ENCODE peak calls at places on chromosomes 13 and 19, in ten cellular contexts. L, N, D, O, Z, R, B, H, J and K are unnamed samples.

GRCh38 chr19:48390188-48391099 is 907 bp downstream of the KDELR1 start:
- DNase-seq in B (peak), O (peak), L (peak), R (peak), N (peak), Z (peak), D (peak), H (peak), J (no peak), K (peak)

GRCh38 chr19:55245236-55245904 is 13.4 kb downstream of the PPP6R1 start:
- DNase-seq in H (no peak), J (no peak), D (no peak), R (no peak), B (no peak), O (no peak), L (peak), Z (peak), N (no peak), K (no peak)

GRCh38 chr13:59211636-59212035 is 952.1 kb downstream of the DIAPH3 start:
- DNase-seq in D (no peak), H (no peak), O (no peak), J (no peak), N (no peak), R (no peak), Z (no peak), B (no peak), L (no peak), K (no peak)

GRCh38 chr19:53485046-53486004 is 17.8 kb downstream of the ZNF813 start:
- DNase-seq in N (no peak), D (no peak), L (no peak), H (no peak), B (no peak), Z (no peak), R (no peak), J (no peak), O (no peak), K (no peak)

GRCh38 chr19:54172764-54173699 is at the start of gene TMC4:
- DNase-seq in B (no peak), L (peak), O (no peak), Z (peak), R (no peak), J (peak), N (no peak), D (peak), H (peak), K (no peak)

GRCh38 chr19:48333467-48334384 is 8.4 kb downstream of the EMP3 start:
- DNase-seq in L (peak), N (peak), R (peak), D (peak), H (peak), Z (peak), B (peak), O (peak), J (peak), K (peak)

GRCh38 chr13:51777921-51778320 is 26.0 kb downstream of the DHRS12 start:
- DNase-seq in R (no peak), B (no peak), O (no peak), J (no peak), D (no peak), L (no peak), N (no peak), H (no peak), Z (no peak), K (no peak)

GRCh38 chr13:66803013-66803739 is 427.0 kb downstream of the PCDH9 start:
- DNase-seq in H (no peak), R (no peak), D (no peak), Z (no peak), J (no peak), L (no peak), N (no peak), O (no peak), B (no peak), K (no peak)

GRCh38 chr13:95656386-95657015 is 12.0 kb upstream of the DZIP1 start:
- DNase-seq in L (no peak), N (no peak), O (no peak), R (no peak), B (no peak), J (peak), D (no peak), Z (no peak), H (no peak), K (no peak)

GRCh38 chr19:10861118-10861651 is 10.2 kb upstream of the CARM1 start:
- DNase-seq in B (peak), O (no peak), L (no peak), D (no peak), H (peak), N (no peak), R (no peak), J (no peak), Z (peak), K (peak)

DNA sequence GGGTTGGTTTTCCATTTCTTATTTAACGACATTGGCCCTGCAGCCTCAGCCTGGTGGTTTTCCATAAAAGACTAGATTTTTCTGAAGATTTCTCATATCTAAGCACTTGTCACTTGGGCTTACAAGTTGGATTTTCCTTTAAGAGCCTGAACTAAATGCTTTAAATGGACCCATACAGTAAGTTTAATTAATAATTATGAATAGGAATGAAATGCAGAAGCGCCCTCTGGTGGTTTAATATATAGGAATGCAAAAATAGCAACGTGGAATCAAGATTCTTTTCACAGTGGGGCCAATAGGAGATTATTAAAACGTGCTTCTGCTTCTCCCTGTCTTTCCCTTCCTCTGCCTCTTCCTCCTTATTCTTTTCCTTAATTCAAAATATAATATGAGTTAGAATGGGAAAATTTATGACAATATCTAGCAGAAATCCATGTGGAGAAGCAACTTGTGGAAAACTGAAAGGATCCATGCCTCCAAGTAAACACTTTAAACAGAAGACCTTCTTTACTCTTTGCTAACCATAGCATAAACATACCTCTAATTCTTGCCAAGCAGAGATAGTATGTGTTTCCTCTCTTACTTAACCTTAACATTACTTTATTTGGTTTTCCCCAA is 324.0 kb downstream of the GPC5 start:
- DNase-seq in O (peak), J (peak), B (peak), N (no peak), L (no peak), D (no peak), Z (no peak), R (no peak), H (no peak), K (peak)
- TF ChIP-seq CTCF in O (peak), J (peak), B (peak), N (peak), L (peak), D (peak), Z (no peak), R (peak), H (peak), K (peak)

GRCh38 chr13:30178976-30179375 is 128.4 kb downstream of the KATNAL1 start:
- DNase-seq in J (no peak), R (no peak), Z (no peak), B (no peak), L (no peak), H (no peak), N (no peak), D (no peak), O (no peak), K (no peak)

GRCh38 chr13:30179547-30180256 is 127.6 kb downstream of the KATNAL1 start:
- DNase-seq in J (no peak), O (no peak), D (no peak), H (no peak), N (no peak), Z (no peak), B (no peak), R (no peak), L (no peak), K (no peak)

GRCh38 chr13:30186644-30187431 is 120.5 kb downstream of the KATNAL1 start:
- DNase-seq in Z (no peak), H (no peak), L (no peak), J (no peak), B (no peak), R (no peak), N (no peak), D (no peak), O (peak), K (no peak)

GRCh38 chr13:30181856-30182651 is 125.3 kb downstream of the KATNAL1 start:
- DNase-seq in O (no peak), Z (no peak), R (no peak), H (no peak), L (no peak), B (no peak), N (no peak), J (no peak), D (no peak), K (peak)
- H3K4me3 ChIP-seq in O (no peak), Z (no peak), R (no peak), H (no peak), L (no peak), B (no peak), N (no peak), J (no peak), D (no peak), K (no peak)

GRCh38 chr13:25267715-25268114 is 19.6 kb downstream of the MTMR6 start:
- DNase-seq in O (peak), Z (no peak), H (no peak), N (no peak), J (no peak), L (no peak), R (no peak), B (no peak), D (no peak), K (peak)
- TF ChIP-seq CTCF in O (peak), Z (no peak), H (peak), N (no peak), J (peak), L (no peak), R (no peak), B (peak), D (peak), K (peak)

GRCh38 chr19:36113425-36113824 is 1.2 kb downstream of the POLR2I start:
- DNase-seq in H (no peak), Z (no peak), O (no peak), R (no peak), J (no peak), L (no peak), D (no peak), B (no peak), N (no peak), K (no peak)
- H3K4me3 ChIP-seq in H (peak), Z (no peak), O (no peak), R (no peak), J (peak), L (peak), D (peak), B (no peak), N (no peak), K (peak)

DNA sequence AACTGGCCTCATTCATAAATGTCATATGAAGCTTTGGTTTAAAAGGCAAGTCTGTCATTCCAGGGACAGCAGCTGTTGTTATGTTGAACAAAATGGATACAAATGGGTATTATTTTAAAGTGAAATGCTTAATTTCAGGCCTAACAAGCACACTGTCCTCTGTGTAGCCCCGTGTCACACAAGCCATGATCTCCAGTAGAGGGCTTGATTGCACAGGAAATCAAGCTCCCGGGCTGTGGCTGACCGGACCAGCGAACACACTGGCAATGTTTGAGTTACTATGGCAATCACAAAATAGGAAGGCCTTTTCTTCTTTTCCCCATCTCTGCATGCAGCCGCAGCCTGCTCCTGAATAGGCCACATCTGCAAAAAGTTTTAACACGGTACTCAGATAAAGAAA is 64.0 kb upstream of the GSX1 start:
- DNase-seq in Z (no peak), H (no peak), B (no peak), O (no peak), R (no peak), J (no peak), D (no peak), N (no peak), L (no peak), K (no peak)
- TF ChIP-seq CTCF in Z (no peak), H (no peak), B (no peak), O (no peak), R (no peak), J (no peak), D (no peak), N (no peak), L (no peak), K (no peak)

GRCh38 chr13:103229674-103230073 is 163.5 kb upstream of the SLC10A2 start:
- DNase-seq in O (no peak), D (no peak), B (no peak), L (no peak), R (no peak), J (no peak), Z (no peak), H (no peak), N (no peak), K (no peak)
- H3K4me3 ChIP-seq in O (no peak), D (no peak), B (no peak), L (no peak), R (no peak), J (no peak), Z (no peak), H (no peak), N (no peak), K (no peak)

DNA sequence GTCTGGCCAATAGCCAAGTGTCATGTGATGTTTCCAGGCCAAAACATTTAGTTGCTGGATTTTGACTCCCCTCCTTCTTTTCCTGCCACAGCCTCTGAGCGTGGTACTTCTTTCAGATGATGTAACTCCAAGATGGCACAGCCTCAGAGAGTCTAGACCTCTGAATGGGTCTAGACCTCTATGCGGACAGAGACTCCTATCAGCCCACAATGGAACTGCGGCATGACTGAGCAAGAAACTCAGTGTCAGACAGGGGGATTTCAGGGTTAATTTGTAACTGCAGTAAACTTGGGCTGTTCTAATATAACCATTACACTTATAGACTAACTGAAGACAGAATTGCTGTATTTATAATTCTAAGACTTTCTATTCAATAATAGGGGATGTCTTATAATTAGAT is 42.6 kb upstream of the ZDHHC20 start:
- DNase-seq in O (no peak), H (no peak), D (no peak), L (no peak), N (no peak), R (no peak), B (no peak), Z (no peak), J (no peak), K (no peak)
- TF ChIP-seq CTCF in O (no peak), H (no peak), D (no peak), L (no peak), N (no peak), R (no peak), B (no peak), Z (no peak), J (no peak), K (no peak)

GRCh38 chr13:113448885-113449692 is 4.2 kb downstream of the ADPRHL1 start:
- DNase-seq in H (peak), O (no peak), N (no peak), D (peak), L (peak), Z (peak), J (peak), B (no peak), R (peak), K (peak)
- H3K4me3 ChIP-seq in H (peak), O (no peak), N (no peak), D (peak), L (peak), Z (no peak), J (peak), B (no peak), R (peak), K (peak)

GRCh38 chr13:98581971-98582702 is 5.2 kb upstream of the STK24 start:
- DNase-seq in L (no peak), D (no peak), O (peak), J (peak), N (no peak), Z (no peak), R (no peak), B (peak), H (no peak), K (no peak)

GRCh38 chr13:98581377-98581776 is 4.5 kb upstream of the STK24 start:
- DNase-seq in R (no peak), H (no peak), N (no peak), Z (no peak), J (no peak), L (no peak), O (no peak), D (no peak), B (no peak), K (no peak)

GRCh38 chr13:98577823-98578285 is 947 bp upstream of the STK24 start:
- DNase-seq in R (no peak), J (no peak), D (no peak), H (no peak), N (no peak), O (no peak), B (no peak), Z (no peak), L (no peak), K (no peak)

GRCh38 chr13:98582947-98583346 is 6.0 kb upstream of the STK24 start:
- DNase-seq in H (peak), L (no peak), N (no peak), J (peak), D (no peak), Z (no peak), B (no peak), R (no peak), O (no peak), K (no peak)

GRCh38 chr13:98580420-98580819 is 3.5 kb upstream of the STK24 start:
- DNase-seq in J (no peak), B (no peak), Z (no peak), R (no peak), L (no peak), D (no peak), N (no peak), O (no peak), H (no peak), K (no peak)
- TF ChIP-seq CTCF in J (no peak), B (no peak), Z (no peak), R (no peak), L (no peak), D (no peak), N (no peak), O (no peak), H (no peak), K (no peak)

GRCh38 chr19:46622118-46622446 is 2.8 kb downstream of the PTGIR start:
- DNase-seq in B (no peak), L (peak), O (no peak), D (no peak), Z (no peak), J (no peak), R (no peak), H (no peak), N (no peak), K (no peak)

GRCh38 chr19:46620267-46620666 is 4.6 kb downstream of the PTGIR start:
- DNase-seq in J (no peak), D (no peak), N (no peak), H (no peak), R (no peak), B (no peak), L (no peak), Z (no peak), O (no peak), K (no peak)

GRCh38 chr19:46620716-46621115 is 4.2 kb downstream of the PTGIR start:
- DNase-seq in B (no peak), J (no peak), N (no peak), R (no peak), O (peak), Z (no peak), H (no peak), D (no peak), L (peak), K (no peak)

GRCh38 chr19:46623915-46624502 is 880 bp downstream of the PTGIR start:
- DNase-seq in L (no peak), R (no peak), D (no peak), H (no peak), J (no peak), O (no peak), B (no peak), N (no peak), Z (no peak), K (no peak)

DNA sequence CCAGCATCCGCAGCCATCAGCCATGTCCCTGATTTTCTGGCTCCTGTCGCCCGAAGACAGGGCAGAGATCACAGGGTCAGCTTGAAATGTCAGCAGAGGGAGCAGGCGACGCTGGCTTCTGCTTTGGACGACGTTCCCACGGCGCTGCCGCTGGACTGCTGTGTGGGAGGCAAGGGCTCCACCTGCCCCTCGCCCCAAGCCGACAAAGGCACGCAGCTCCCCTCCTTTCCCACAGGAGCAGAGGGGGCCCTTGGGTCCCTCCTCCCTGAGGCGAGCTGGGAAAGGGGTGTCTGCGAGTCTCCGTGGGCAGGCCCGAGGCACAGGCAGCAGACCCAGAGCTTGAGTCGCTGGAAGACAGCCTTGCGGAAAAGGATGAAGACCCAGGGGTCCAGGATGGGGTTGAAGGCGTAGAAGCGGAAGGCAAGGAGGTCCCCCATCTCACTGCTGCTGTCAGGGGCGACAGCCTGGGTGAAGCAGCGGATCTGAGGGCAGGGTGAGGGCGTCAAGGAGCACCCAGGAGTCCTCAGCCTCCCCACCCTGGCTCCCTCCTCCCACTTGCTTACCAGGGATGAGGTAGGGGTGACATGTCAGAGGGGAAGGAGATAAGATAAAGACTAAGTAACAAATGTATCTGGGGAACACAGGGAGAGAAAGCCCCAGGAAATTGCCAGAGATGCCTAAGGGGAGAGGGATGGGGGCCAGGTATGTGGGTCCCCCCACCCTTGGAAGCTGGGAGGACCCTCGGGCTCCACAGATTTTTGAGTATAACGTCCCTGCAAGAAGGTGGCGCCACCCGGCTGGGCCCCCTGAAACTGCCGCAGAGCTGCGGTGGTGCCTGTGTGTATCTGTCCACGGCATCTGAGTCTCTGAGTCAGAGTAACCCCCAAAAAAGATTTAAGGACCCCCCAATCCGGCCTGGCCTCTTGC is 3.4 kb downstream of the PTGIR start:
- DNase-seq in Z (no peak), R (no peak), B (no peak), L (peak), O (peak), N (no peak), H (no peak), J (no peak), D (no peak), K (no peak)
- H3K4me3 ChIP-seq in Z (no peak), R (no peak), B (no peak), L (peak), O (no peak), N (no peak), H (no peak), J (no peak), D (no peak), K (no peak)